ENCODE peak calls at places on chromosomes 12 and 14, in eight cellular contexts. Q is transverse colon, P is heart left ventricle, W is breast epithelium, X is upper lobe of left lung, F is A549, H is ovary, R is stomach. G is an unnamed sample.

GRCh38 chr12:1801285-1801975 is 18.9 kb upstream of the LRTM2 start:
- DNase-seq in Q (peak; percentile 5), P (peak; percentile 9), W (no peak), X (peak; percentile 8), F (no peak), H (no peak), R (no peak), G (no peak)

GRCh38 chr12:15837141-15837781 is 44.9 kb upstream of the STRAP start:
- DNase-seq in Q (no peak), P (peak; percentile 24), W (no peak), X (no peak), F (no peak), H (no peak), R (no peak), G (no peak)

GRCh38 chr14:105092912-105093425 is 27.7 kb upstream of the GPR132 start:
- DNase-seq in Q (peak; percentile 76), P (peak; percentile 79), W (peak; percentile 57), X (peak; percentile 62), F (peak; percentile 77), H (peak; percentile 72), R (peak; percentile 70), G (peak; percentile 79)

GRCh38 chr14:22388669-22389625 is 200.1 kb downstream of the DAD1 start:
- DNase-seq in Q (no peak), P (no peak), W (no peak), X (no peak), F (peak; percentile 13), H (no peak), R (no peak), G (peak; percentile 16)

GRCh38 chr12:51051787-51052186 is 3.7 kb downstream of the LETMD1 start:
- DNase-seq in Q (no peak), P (no peak), W (no peak), X (no peak), F (no peak), H (no peak), R (no peak), G (no peak)

GRCh38 chr14:35470775-35471174 is 63.2 kb upstream of the INSM2 start:
- DNase-seq in Q (no peak), P (no peak), W (no peak), X (no peak), F (no peak), H (no peak), R (no peak), G (no peak)

GRCh38 chr12:108801736-108802665 is 55.4 kb downstream of the SSH1 start:
- DNase-seq in Q (peak; percentile 27), P (no peak), W (no peak), X (no peak), F (no peak), H (peak; percentile 49), R (no peak), G (no peak)

GRCh38 chr12:103392722-103393121 is 103.0 kb downstream of the C12orf42 start:
- DNase-seq in Q (no peak), P (no peak), W (no peak), X (no peak), F (no peak), H (no peak), R (no peak), G (no peak)

GRCh38 chr14:99120147-99121026 is 151.6 kb downstream of the BCL11B start:
- DNase-seq in Q (no peak), P (no peak), W (no peak), X (no peak), F (no peak), H (no peak), R (peak; percentile 8), G (no peak)

GRCh38 chr14:50944647-50945413 is 547 bp upstream of the PYGL start:
- DNase-seq in Q (peak; percentile 63), P (peak; percentile 35), W (peak; percentile 61), X (peak; percentile 49), F (peak; percentile 63), H (no peak), R (peak; percentile 50), G (peak; percentile 40)

GRCh38 chr12:40672650-40673319 is 19.5 kb upstream of the CNTN1 start:
- DNase-seq in Q (no peak), P (no peak), W (no peak), X (no peak), F (no peak), H (no peak), R (no peak), G (no peak)

GRCh38 chr12:16939871-16940306 is 333.9 kb upstream of the LMO3 start:
- DNase-seq in Q (peak; percentile 63), P (no peak), W (no peak), X (peak; percentile 67), F (peak; percentile 56), H (no peak), R (peak; percentile 44), G (peak; percentile 19)

GRCh38 chr14:67464377-67464776 is 24.1 kb downstream of the TMEM229B start:
- DNase-seq in Q (no peak), P (no peak), W (no peak), X (no peak), F (no peak), H (no peak), R (no peak), G (no peak)

GRCh38 chr12:565161-565560 is 98.1 kb downstream of the NINJ2 start:
- DNase-seq in Q (no peak), P (no peak), W (no peak), X (no peak), F (no peak), H (no peak), R (no peak), G (no peak)

GRCh38 chr12:6769003-6769389 is 2.8 kb downstream of the PTMS start:
- DNase-seq in Q (peak; percentile 58), P (no peak), W (no peak), X (peak; percentile 53), F (no peak), H (peak; percentile 66), R (no peak), G (no peak)

GRCh38 chr12:66398931-66399625 is 96.8 kb downstream of the HELB start:
- DNase-seq in Q (no peak), P (no peak), W (no peak), X (no peak), F (no peak), H (no peak), R (no peak), G (no peak)

GRCh38 chr12:103590271-103590670 is 3.2 kb downstream of the STAB2 start:
- DNase-seq in Q (no peak), P (no peak), W (no peak), X (no peak), F (no peak), H (no peak), R (no peak), G (no peak)

GRCh38 chr14:79318371-79318770 is 892.9 kb downstream of the DIO2 start:
- DNase-seq in Q (no peak), P (no peak), W (no peak), X (no peak), F (no peak), H (no peak), R (no peak), G (no peak)

GRCh38 chr12:100199023-100199346 is 1.6 kb upstream of the ACTR6 start:
- DNase-seq in Q (no peak), P (no peak), W (no peak), X (no peak), F (no peak), H (no peak), R (no peak), G (no peak)

GRCh38 chr12:100197486-100197885 is 3.1 kb upstream of the ACTR6 start:
- DNase-seq in Q (no peak), P (no peak), W (no peak), X (no peak), F (no peak), H (no peak), R (no peak), G (no peak)

GRCh38 chr12:100199347-100200136 is 1.1 kb upstream of the ACTR6 start:
- DNase-seq in Q (peak; percentile 89), P (peak; percentile 67), W (peak; percentile 80), X (peak; percentile 89), F (peak; percentile 69), H (peak; percentile 60), R (peak; percentile 84), G (peak; percentile 79)

GRCh38 chr12:100201604-100202423 is 1.2 kb downstream of the ACTR6 start:
- DNase-seq in Q (no peak), P (no peak), W (no peak), X (no peak), F (no peak), H (no peak), R (no peak), G (no peak)

GRCh38 chr12:100200450-100201181 is at the start of gene ACTR6:
- DNase-seq in Q (peak; percentile 97), P (peak; percentile 96), W (peak; percentile 91), X (peak; percentile 97), F (peak; percentile 93), H (peak; percentile 96), R (peak; percentile 96), G (peak; percentile 69)
- TF ChIP-seq POLR2A in Q (peak; percentile 69), P (no peak), W (peak; percentile 33), X (peak; percentile 69), F (peak; percentile 57), H (peak; percentile 35), R (no peak), G (peak; percentile 59)

DNA sequence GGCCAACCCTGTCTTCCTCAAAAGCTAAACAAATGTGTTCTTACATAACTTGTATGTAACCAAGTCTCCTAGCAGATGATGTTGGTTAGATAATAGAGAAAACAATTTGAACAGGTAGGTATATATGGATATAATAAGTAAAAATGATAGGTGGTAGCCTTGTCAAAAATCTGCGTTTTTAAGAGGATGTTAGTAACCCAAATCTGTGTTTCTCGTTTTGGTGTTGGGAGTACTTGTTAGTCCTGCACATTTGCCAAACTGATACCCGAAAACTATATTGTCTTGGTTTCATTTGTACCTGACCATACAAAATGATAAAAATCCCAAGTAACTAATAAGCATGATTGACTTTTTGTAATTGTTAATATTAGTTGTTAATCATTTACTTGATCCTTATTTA is 8.1 kb downstream of the SRSF5 start:
- DNase-seq in Q (no peak), P (no peak), W (no peak), X (no peak), F (no peak), H (no peak), R (no peak), G (no peak)
- TF ChIP-seq POLR2A in Q (no peak), P (no peak), W (no peak), X (no peak), F (no peak), H (no peak), R (no peak), G (no peak)

GRCh38 chr12:26691234-26691970 is 141.6 kb downstream of the ITPR2 start:
- DNase-seq in Q (no peak), P (no peak), W (no peak), X (no peak), F (peak; percentile 64), H (peak; percentile 20), R (no peak), G (peak; percentile 45)
- TF ChIP-seq POLR2A in Q (no peak), P (no peak), W (no peak), X (no peak), F (no peak), H (no peak), R (no peak), G (no peak)

DNA sequence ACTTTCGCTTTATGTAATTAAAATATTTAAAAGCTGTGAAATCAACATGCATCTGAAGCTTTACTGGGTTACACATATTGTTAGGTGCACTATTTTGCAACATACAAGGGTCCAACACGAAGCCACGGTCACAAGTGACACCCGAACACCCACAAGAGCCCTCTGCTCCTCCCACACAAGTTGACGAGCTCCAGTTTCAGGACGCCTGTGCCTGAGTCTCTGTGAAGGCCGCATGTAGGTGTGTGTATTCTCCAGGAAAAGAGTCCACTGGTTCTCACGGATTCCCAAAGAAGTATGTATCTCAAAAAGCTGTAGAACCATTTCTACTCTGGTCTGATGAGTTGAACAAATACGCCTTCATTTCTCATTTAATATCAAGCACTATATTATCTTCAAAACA is 12.0 kb downstream of the SLC15A4 start:
- DNase-seq in Q (no peak), P (no peak), W (no peak), X (no peak), F (no peak), H (no peak), R (no peak), G (no peak)
- TF ChIP-seq POLR2A in Q (no peak), P (no peak), W (no peak), X (no peak), F (no peak), H (no peak), R (no peak), G (no peak)